ENCODE peak calls at places on chromosomes 7 and 10, in nine cellular contexts. Y is nephron progenitor cell, E is cardiac fibroblast, F is endothelial cell, W is left ventricle myocardium inferior, Z is adrenal gland, H is WTC11, O is B cell, P is choroid plexus epithelial cell. J is an unnamed sample.

GRCh38 chr7:76108540-76109233 is 60.8 kb downstream of the MDH2 start:
- DNase-seq in Y (peak), E (peak), F (no peak), W (no peak), Z (peak), H (no peak), O (no peak), P (peak), J (peak)

GRCh38 chr7:85070967-85071628 is 115.8 kb downstream of the SEMA3D start:
- DNase-seq in Y (no peak), E (peak), F (no peak), W (no peak), Z (no peak), H (no peak), O (no peak), P (peak), J (peak)

GRCh38 chr10:11424456-11425287 is 186.8 kb downstream of the USP6NL start:
- DNase-seq in Y (peak), E (peak), F (peak), W (peak), Z (peak), H (peak), O (peak), P (peak), J (peak)

GRCh38 chr7:73704640-73705550 is 14.6 kb downstream of the STX1A start:
- DNase-seq in Y (no peak), E (peak), F (no peak), W (no peak), Z (no peak), H (no peak), O (no peak), P (peak), J (peak)

GRCh38 chr10:114822771-114823463 is 1.3 kb downstream of the FHIP2A start:
- DNase-seq in Y (no peak), E (peak), F (no peak), W (no peak), Z (no peak), H (no peak), O (no peak), P (peak), J (peak)

GRCh38 chr7:74294191-74294998 is 5.2 kb downstream of the CLIP2 start:
- DNase-seq in Y (no peak), E (peak), F (no peak), W (peak), Z (no peak), H (no peak), O (no peak), P (peak), J (no peak)

GRCh38 chr10:131849591-131850489 is 51.0 kb upstream of the PPP2R2D start:
- DNase-seq in Y (no peak), E (no peak), F (no peak), W (no peak), Z (no peak), H (no peak), O (no peak), P (no peak), J (no peak)

GRCh38 chr7:102085223-102085772 is 201.4 kb upstream of the SH2B2 start:
- DNase-seq in Y (no peak), E (no peak), F (no peak), W (no peak), Z (no peak), H (no peak), O (no peak), P (no peak), J (no peak)

GRCh38 chr7:98211221-98211675 is at the start of gene BHLHA15:
- DNase-seq in Y (peak), E (no peak), F (peak), W (no peak), Z (peak), H (peak), O (peak), P (no peak), J (no peak)

GRCh38 chr7:123770378-123770777 is 21.6 kb upstream of the WASL start:
- DNase-seq in Y (no peak), E (peak), F (no peak), W (no peak), Z (peak), H (no peak), O (no peak), P (peak), J (peak)

GRCh38 chr10:27506280-27506679 is 2.2 kb downstream of the RAB18 start:
- DNase-seq in Y (no peak), E (peak), F (no peak), W (no peak), Z (no peak), H (no peak), O (no peak), P (no peak), J (no peak)

GRCh38 chr10:27504007-27504890 is at the start of gene RAB18:
- DNase-seq in Y (peak), E (peak), F (peak), W (peak), Z (peak), H (peak), O (peak), P (peak), J (peak)

GRCh38 chr10:27500886-27501285 is 3.2 kb upstream of the RAB18 start:
- DNase-seq in Y (no peak), E (no peak), F (no peak), W (no peak), Z (no peak), H (no peak), O (no peak), P (no peak), J (no peak)

GRCh38 chr10:27503498-27504006 is 552 bp upstream of the RAB18 start:
- DNase-seq in Y (no peak), E (no peak), F (no peak), W (no peak), Z (no peak), H (no peak), O (no peak), P (no peak), J (no peak)

DNA sequence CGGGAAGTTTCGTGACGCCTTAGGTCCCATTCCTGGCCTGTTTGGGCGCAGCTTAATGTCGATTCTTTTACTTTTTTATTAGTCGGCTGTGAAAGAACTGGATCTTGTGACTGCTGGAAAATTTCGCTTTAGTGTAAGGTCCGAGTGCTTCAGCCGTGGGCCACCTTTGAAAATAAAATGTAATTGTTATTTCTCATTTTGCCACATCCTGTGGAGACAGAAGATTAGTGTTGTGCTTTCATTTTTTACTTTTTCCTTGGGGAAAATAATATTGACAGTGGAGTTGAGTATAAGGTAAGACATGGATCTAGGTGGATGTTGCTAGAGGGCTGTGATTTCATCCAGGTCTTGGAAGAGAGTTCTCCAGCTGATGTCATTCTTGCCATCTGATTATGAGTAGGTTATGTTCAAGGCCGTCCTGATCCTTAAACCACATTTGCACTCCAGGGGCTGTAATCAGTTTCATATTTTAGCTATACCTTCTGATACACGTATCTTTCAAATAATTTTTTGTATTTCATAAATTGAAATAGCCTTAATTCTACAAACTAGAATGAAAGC is 873 bp downstream of the RAB18 start:
- DNase-seq in Y (no peak), E (peak), F (no peak), W (no peak), Z (peak), H (no peak), O (no peak), P (peak), J (peak)
- TF ChIP-seq CTCF in Y (no peak), E (no peak), F (no peak), W (no peak), Z (no peak), H (no peak), O (no peak), P (no peak), J (no peak)

GRCh38 chr7:133207687-133208086 is 45.2 kb upstream of the EXOC4 start:
- DNase-seq in Y (no peak), E (peak), F (no peak), W (no peak), Z (no peak), H (no peak), O (no peak), P (peak), J (no peak)
- TF ChIP-seq CTCF in Y (peak), E (peak), F (no peak), W (no peak), Z (no peak), H (peak), O (no peak), P (peak), J (peak)

GRCh38 chr10:69959911-69960310 is 92.7 kb upstream of the MACROH2A2 start:
- DNase-seq in Y (no peak), E (no peak), F (no peak), W (no peak), Z (no peak), H (no peak), O (peak), P (no peak), J (no peak)

GRCh38 chr10:69955897-69956832 is 96.5 kb upstream of the MACROH2A2 start:
- DNase-seq in Y (no peak), E (no peak), F (no peak), W (no peak), Z (no peak), H (peak), O (no peak), P (no peak), J (no peak)

GRCh38 chr10:69956833-69957230 is 95.8 kb upstream of the MACROH2A2 start:
- DNase-seq in Y (no peak), E (no peak), F (no peak), W (no peak), Z (no peak), H (peak), O (no peak), P (no peak), J (no peak)

GRCh38 chr10:69957516-69958231 is 95.0 kb upstream of the MACROH2A2 start:
- DNase-seq in Y (no peak), E (no peak), F (no peak), W (no peak), Z (no peak), H (no peak), O (no peak), P (no peak), J (no peak)

DNA sequence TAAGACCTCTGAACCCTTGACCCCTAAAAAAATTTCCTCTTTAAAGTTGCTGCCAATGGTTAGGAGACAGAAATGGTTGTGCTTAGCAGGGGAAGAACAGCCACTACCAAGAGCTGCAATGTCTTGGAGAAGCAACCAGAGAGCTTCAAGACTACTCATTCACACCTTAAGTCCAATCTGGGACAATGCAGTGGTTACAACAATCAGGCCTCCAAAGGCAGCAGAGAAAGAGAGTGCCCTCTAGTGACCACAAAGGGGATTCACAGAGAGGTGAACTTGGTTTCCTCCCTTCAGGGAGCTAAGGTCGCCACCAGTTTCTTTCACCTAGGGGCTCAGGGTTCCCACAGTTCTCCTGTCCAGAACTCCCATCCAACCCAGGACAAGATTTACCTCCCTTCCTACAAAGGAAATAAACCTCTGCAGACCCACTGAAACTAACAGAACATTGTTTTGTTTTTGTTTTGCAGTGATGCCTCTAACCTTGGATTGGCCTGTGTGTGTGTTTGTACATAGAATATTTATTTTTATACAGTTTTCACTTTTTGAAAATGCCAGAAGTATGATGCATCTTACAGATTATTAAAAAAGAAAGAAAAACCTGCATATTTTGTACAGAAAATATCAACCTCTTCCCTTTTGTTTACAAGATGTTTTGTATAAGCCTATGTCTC is 94.3 kb upstream of the MACROH2A2 start:
- DNase-seq in Y (no peak), E (peak), F (peak), W (no peak), Z (peak), H (peak), O (no peak), P (peak), J (peak)
- TF ChIP-seq CTCF in Y (peak), E (peak), F (peak), W (peak), Z (peak), H (peak), O (peak), P (peak), J (peak)

DNA sequence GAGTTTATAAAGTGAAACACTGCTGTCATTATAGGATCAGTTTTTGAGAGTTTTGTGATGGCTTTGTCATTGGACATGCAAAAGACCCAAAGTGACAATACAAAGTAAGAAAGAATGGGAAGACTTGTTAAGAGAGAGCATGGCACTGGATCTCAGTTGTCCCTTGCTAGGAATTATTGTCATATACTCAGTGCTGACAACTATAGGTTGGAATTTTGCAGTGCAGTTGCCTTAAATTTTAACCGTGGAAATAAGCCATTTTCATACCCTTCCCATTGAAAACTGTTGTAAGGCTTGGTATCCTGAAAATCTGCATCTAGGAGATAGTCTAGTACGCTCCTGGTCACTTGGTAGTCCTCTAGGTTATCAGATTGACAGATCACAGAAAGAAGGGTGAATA is 1156.7 kb downstream of the GATA3 start:
- DNase-seq in Y (no peak), E (peak), F (no peak), W (no peak), Z (no peak), H (no peak), O (no peak), P (peak), J (no peak)
- TF ChIP-seq CTCF in Y (peak), E (peak), F (peak), W (peak), Z (no peak), H (no peak), O (no peak), P (peak), J (peak)

GRCh38 chr7:157140118-157140905 is 1.6 kb downstream of the UBE3C start:
- DNase-seq in Y (no peak), E (no peak), F (no peak), W (no peak), Z (no peak), H (no peak), O (peak), P (no peak), J (no peak)

GRCh38 chr7:157138424-157139141 is at the start of gene UBE3C:
- DNase-seq in Y (peak), E (peak), F (peak), W (peak), Z (peak), H (peak), O (peak), P (peak), J (peak)

GRCh38 chr7:157141525-157142060 is 2.9 kb downstream of the UBE3C start:
- DNase-seq in Y (no peak), E (no peak), F (no peak), W (no peak), Z (no peak), H (no peak), O (no peak), P (no peak), J (no peak)

GRCh38 chr7:157138101-157138423 is 664 bp upstream of the UBE3C start:
- DNase-seq in Y (no peak), E (no peak), F (no peak), W (no peak), Z (no peak), H (no peak), O (no peak), P (no peak), J (no peak)

DNA sequence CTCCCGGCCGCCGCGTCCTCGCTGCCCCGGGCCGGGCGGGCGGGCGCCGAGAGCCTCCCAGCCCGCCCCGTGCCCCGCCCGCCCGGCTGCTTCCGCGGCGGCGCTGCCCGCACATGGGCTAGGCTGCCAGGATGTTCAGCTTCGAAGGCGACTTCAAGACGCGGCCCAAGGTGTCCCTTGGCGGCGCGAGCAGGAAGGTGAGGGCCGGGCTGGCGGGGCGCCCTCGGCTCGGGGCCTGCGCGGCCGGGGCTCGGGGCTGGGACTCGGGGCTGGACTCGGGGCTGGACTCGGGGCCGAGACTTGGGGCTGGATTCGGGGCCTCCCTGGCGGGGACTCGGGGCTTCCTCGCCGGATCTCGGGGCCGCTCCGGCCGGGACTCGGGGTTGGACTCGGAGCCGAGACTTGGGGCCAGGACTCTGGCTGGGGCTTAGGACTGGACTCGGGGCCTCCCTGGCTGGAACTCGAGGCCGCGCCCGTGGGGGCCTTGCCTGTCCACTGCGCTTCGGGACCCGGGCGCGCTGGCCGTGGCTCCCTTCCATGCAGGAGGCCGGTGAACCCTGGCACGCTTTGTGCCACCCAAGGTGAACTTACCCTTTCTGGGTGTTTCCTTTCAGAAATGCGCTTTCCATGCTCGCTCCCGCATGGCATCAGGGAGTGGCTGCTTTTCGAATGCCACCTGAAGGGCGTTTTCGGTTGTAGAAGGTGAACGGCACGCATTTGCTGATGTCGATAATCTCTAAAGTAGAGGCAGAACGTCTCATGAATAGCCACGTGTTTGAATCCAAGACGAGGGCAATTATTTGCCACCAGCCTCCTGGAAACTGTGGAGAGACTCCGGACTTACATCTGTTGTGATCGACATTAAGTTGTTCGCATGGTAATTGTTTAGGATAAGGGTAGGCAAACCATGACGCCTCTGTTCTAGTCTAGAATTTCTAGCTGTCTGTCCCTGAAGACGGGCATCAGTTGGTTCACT is 704 bp downstream of the UBE3C start:
- DNase-seq in Y (peak), E (peak), F (peak), W (peak), Z (peak), H (peak), O (peak), P (peak), J (peak)
- TF ChIP-seq CTCF in Y (no peak), E (no peak), F (no peak), W (no peak), Z (no peak), H (no peak), O (no peak), P (no peak), J (no peak)

GRCh38 chr7:12725575-12726316 is 38.3 kb downstream of the ARL4A start:
- DNase-seq in Y (no peak), E (no peak), F (no peak), W (no peak), Z (no peak), H (no peak), O (no peak), P (no peak), J (no peak)
- TF ChIP-seq CTCF in Y (no peak), E (no peak), F (no peak), W (no peak), Z (no peak), H (no peak), O (no peak), P (no peak), J (no peak)

DNA sequence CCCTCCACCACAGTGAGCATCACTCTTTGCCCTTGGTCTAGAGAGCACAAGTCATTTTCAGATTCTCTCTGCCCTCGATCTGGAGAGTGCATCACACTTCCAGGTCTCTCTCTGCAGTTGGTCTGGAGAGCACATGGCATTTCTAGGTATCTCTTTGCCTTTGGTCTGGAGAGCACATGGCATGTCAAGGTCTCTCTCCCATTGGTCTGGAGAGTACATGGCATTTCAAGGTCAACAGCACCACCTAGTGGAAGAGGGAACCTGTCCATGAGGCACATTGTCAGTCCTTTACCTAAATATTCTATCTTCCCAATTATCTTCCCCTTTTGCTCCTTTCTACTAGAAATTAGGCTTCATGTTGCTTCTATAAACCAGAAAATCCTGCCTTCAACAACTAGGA is 1139.4 kb downstream of the XPNPEP1 start:
- DNase-seq in Y (peak), E (peak), F (peak), W (no peak), Z (no peak), H (peak), O (peak), P (peak), J (peak)
- TF ChIP-seq CTCF in Y (peak), E (peak), F (peak), W (no peak), Z (peak), H (peak), O (peak), P (peak), J (peak)

GRCh38 chr7:106176414-106177294 is 64.5 kb upstream of the SYPL1 start:
- DNase-seq in Y (peak), E (peak), F (peak), W (peak), Z (peak), H (peak), O (peak), P (peak), J (peak)

GRCh38 chr7:106177738-106178592 is 65.9 kb upstream of the SYPL1 start:
- DNase-seq in Y (no peak), E (no peak), F (no peak), W (peak), Z (no peak), H (no peak), O (no peak), P (no peak), J (no peak)

GRCh38 chr7:106179256-106179655 is 67.1 kb upstream of the SYPL1 start:
- DNase-seq in Y (no peak), E (no peak), F (no peak), W (no peak), Z (no peak), H (no peak), O (no peak), P (no peak), J (no peak)

GRCh38 chr7:106177295-106177690 is 65.2 kb upstream of the SYPL1 start:
- DNase-seq in Y (no peak), E (no peak), F (no peak), W (no peak), Z (no peak), H (no peak), O (no peak), P (peak), J (no peak)

GRCh38 chr7:106178593-106179134 is 66.6 kb upstream of the SYPL1 start:
- DNase-seq in Y (no peak), E (peak), F (no peak), W (no peak), Z (no peak), H (no peak), O (no peak), P (peak), J (peak)
- TF ChIP-seq CTCF in Y (no peak), E (peak), F (no peak), W (peak), Z (no peak), H (no peak), O (no peak), P (peak), J (peak)

DNA sequence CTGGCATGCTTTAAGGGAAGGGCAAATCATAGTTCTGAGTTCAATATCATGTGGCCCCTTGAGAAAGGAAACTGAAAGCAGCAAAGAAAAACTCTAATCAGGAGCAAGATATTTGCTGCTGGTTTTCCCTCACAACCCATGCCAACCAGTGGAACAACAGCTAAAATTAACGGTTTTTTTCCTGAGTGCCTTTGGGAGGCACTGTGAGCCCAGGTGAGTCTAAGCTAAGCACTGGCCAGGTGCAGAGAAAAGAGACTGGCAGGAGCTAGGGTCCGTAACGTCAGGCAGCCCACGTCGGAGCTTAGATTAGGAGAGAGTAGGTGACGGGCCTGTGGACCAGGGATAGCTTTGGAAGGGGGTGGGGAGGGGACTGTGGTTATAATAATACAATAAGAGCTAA is 97.7 kb upstream of the PALS2 start:
- DNase-seq in Y (no peak), E (no peak), F (no peak), W (no peak), Z (no peak), H (peak), O (no peak), P (no peak), J (no peak)
- TF ChIP-seq CTCF in Y (no peak), E (no peak), F (no peak), W (no peak), Z (no peak), H (no peak), O (no peak), P (no peak), J (no peak)